ENCODE peak calls at places on chromosomes 12 and 14, in six cellular contexts. S is astrocyte of the spinal cord, X is GM23338, Z is choroid plexus epithelial cell, T is tibial nerve, R is HepG2. J is an unnamed sample.

GRCh38 chr14:55600784-55601561 is 21.0 kb downstream of the KTN1 start:
- DNase-seq in S (peak), R (no peak), T (no peak), X (no peak), Z (peak), J (no peak)

GRCh38 chr12:5650804-5651461 is 219.0 kb downstream of the NTF3 start:
- DNase-seq in T (no peak), X (no peak), Z (no peak), S (no peak), R (no peak), J (no peak)

GRCh38 chr14:37865719-37866549 is 270.5 kb downstream of the TTC6 start:
- DNase-seq in R (peak), X (no peak), Z (no peak), T (no peak), S (peak), J (no peak)

GRCh38 chr12:49921936-49922335 is 18.2 kb upstream of the FAIM2 start:
- DNase-seq in Z (no peak), R (no peak), T (no peak), X (no peak), S (no peak), J (no peak)

GRCh38 chr14:91315844-91316267 is 71.4 kb upstream of the GPR68 start:
- DNase-seq in Z (no peak), X (no peak), R (no peak), T (no peak), S (no peak), J (no peak)

GRCh38 chr14:71198681-71199080 is 291.4 kb downstream of the PCNX1 start:
- DNase-seq in Z (no peak), R (no peak), S (no peak), T (no peak), X (no peak), J (no peak)

GRCh38 chr14:54651649-54652048 is 84.7 kb downstream of the SAMD4A start:
- DNase-seq in R (no peak), T (no peak), S (no peak), Z (no peak), X (no peak), J (no peak)

GRCh38 chr14:68823434-68824206 is 30.8 kb upstream of the ZFP36L1 start:
- DNase-seq in S (no peak), Z (no peak), R (peak), X (no peak), T (no peak), J (no peak)

GRCh38 chr12:42156232-42156631 is 11.6 kb upstream of the GXYLT1 start:
- DNase-seq in S (no peak), R (no peak), T (no peak), X (no peak), Z (no peak), J (no peak)

GRCh38 chr12:51972849-51973273 is 21.4 kb downstream of the ACVR1B start:
- DNase-seq in Z (peak), T (no peak), S (peak), X (no peak), R (no peak), J (no peak)

GRCh38 chr12:48863296-48863695 is 2.4 kb downstream of the RND1 start:
- DNase-seq in R (no peak), X (no peak), T (no peak), Z (no peak), S (no peak), J (no peak)

GRCh38 chr14:33805593-33805992 is 145.3 kb downstream of the EGLN3 start:
- DNase-seq in Z (no peak), R (no peak), T (no peak), X (no peak), S (no peak), J (no peak)

GRCh38 chr12:92139634-92140555 is 5.8 kb downstream of the BTG1 start:
- DNase-seq in R (no peak), T (no peak), Z (no peak), X (peak), S (peak), J (no peak)

GRCh38 chr12:97194551-97194950 is 268.1 kb upstream of the RMST start:
- DNase-seq in R (no peak), S (no peak), X (no peak), T (no peak), Z (no peak), J (no peak)

GRCh38 chr12:9032202-9032964 is 43.0 kb downstream of the KLRG1 start:
- DNase-seq in X (no peak), T (no peak), Z (no peak), R (no peak), S (no peak), J (no peak)

GRCh38 chr12:107990325-107990724 is 138.8 kb upstream of the WSCD2 start:
- DNase-seq in Z (peak), R (peak), X (peak), S (no peak), T (no peak), J (no peak)

GRCh38 chr12:79326663-79327062 is 364.1 kb downstream of the PAWR start:
- DNase-seq in R (no peak), X (no peak), S (no peak), Z (no peak), T (no peak), J (no peak)

GRCh38 chr12:88784166-88784565 is 203.9 kb upstream of the KITLG start:
- DNase-seq in X (no peak), S (no peak), R (no peak), Z (peak), T (no peak), J (no peak)

GRCh38 chr12:53601296-53601847 is 24.8 kb downstream of the ATF7 start:
- DNase-seq in T (no peak), Z (no peak), X (no peak), S (no peak), R (no peak), J (no peak)

GRCh38 chr12:60235261-60235660 is 639.4 kb downstream of the SLC16A7 start:
- DNase-seq in Z (no peak), S (no peak), R (no peak), X (no peak), T (no peak), J (no peak)

GRCh38 chr12:123253606-123254459 is 17.8 kb downstream of the CDK2AP1 start:
- DNase-seq in Z (no peak), S (no peak), T (no peak), X (no peak), R (no peak), J (peak)

DNA sequence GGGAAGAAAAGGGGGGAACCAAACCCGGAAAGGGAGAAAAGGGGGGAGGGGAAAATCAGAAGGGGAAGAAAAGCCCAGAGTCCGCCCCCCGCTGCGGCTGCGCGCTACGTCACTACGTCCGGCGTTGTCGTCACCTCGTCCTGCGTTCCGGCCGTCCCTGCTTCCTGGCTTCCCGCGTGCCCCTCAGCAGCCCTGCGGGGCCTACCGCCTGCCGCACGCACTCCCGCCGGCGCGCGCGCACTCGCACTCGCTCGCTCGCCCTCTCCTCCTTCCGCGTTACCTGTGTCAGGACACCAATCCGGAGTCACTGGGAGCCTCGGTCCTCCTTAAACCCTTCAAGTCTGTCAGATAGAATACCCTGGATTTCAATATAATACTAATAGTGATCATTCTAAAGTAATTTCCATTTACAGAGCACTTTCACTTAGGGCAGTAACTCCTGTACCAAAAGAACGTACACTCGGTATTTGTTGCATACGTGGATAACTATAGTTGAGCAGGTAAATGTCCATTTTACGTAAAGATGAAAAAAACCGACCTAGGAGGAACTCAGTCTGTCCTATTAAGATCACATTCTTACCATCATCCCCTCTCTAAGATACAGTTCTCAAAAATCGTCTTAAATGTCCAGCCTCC is at the start of gene R3HDM2:
- DNase-seq in T (peak), S (peak), R (peak), Z (peak), X (peak), J (peak)
- TF ChIP-seq CTCF in T (no peak), S (no peak), R (peak), Z (no peak), X (no peak), J (no peak)

DNA sequence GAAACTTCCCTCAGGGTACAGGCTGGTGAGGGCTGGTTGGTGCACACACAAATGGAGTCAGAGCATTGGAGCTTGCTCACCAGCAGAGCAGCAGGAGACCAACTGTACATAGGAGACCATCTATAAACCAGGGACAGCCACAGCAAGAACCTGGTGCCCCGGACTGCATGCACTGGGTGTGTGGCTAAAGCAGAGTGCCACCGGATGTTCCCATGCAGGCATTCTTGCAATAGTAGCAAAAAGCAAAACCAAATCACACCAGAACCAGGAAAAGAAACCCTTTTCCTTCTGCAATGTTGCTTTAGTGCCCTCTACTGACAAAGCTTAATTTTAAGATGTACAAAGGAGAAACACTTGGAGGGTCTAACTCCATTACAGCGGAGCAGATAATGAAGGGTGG is 136.3 kb downstream of the MDGA2 start:
- DNase-seq in S (peak), Z (peak), X (peak), R (peak), T (no peak), J (no peak)
- TF ChIP-seq CTCF in S (peak), Z (peak), X (peak), R (peak), T (peak), J (peak)

GRCh38 chr12:119230804-119231203 is 52.1 kb downstream of the HSPB8 start:
- DNase-seq in Z (no peak), T (no peak), X (no peak), R (no peak), S (no peak), J (no peak)

GRCh38 chr12:119236372-119236771 is 57.6 kb downstream of the HSPB8 start:
- DNase-seq in S (no peak), R (no peak), X (peak), Z (no peak), T (no peak), J (no peak)

GRCh38 chr12:119239040-119239439 is 60.3 kb downstream of the HSPB8 start:
- DNase-seq in S (no peak), X (no peak), T (no peak), Z (no peak), R (no peak), J (no peak)

GRCh38 chr12:119231774-119232173 is 53.0 kb downstream of the HSPB8 start:
- DNase-seq in Z (no peak), X (no peak), R (no peak), T (no peak), S (no peak), J (no peak)

GRCh38 chr12:119235352-119235751 is 56.6 kb downstream of the HSPB8 start:
- DNase-seq in Z (no peak), X (peak), R (no peak), T (no peak), S (no peak), J (no peak)
- TF ChIP-seq CTCF in Z (no peak), X (peak), R (no peak), T (no peak), S (peak), J (peak)

GRCh38 chr14:75519826-75520692 is 2.2 kb upstream of the BATF start:
- DNase-seq in T (no peak), Z (peak), X (no peak), S (no peak), R (no peak), J (no peak)

GRCh38 chr14:75520852-75521251 is 1.4 kb upstream of the BATF start:
- DNase-seq in X (no peak), Z (no peak), T (no peak), R (no peak), S (no peak), J (no peak)

GRCh38 chr14:75519394-75519793 is 2.9 kb upstream of the BATF start:
- DNase-seq in X (no peak), S (no peak), R (no peak), T (no peak), Z (no peak), J (no peak)

GRCh38 chr14:75521415-75522199 is 662 bp upstream of the BATF start:
- DNase-seq in S (no peak), Z (no peak), R (peak), T (no peak), X (no peak), J (no peak)

GRCh38 chr14:75518625-75519024 is 3.6 kb upstream of the BATF start:
- DNase-seq in S (no peak), Z (peak), T (no peak), X (peak), R (peak), J (no peak)
- TF ChIP-seq CTCF in S (peak), Z (peak), T (no peak), X (peak), R (peak), J (peak)

DNA sequence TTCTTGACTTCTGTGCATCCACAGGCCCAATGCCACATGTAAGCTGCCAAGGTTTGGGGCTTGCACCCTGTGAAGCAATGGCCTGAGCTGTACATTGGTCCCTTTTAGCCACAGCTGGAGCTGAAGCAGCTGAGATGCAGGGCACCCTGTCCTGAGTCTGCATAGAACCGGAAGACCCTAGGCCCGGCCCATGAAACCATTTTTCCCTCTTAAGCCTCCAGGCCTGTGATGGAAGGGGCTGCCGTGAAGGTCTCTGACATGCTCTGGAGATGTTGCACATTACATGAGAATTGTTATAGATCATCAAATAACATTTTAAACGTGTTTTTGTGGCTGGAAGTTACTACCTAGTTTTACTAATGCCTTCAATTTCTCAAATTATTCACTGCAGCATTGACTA is 188.7 kb downstream of the RPAP3 start:
- DNase-seq in Z (no peak), T (no peak), X (no peak), S (no peak), R (no peak), J (no peak)
- TF ChIP-seq CTCF in Z (no peak), T (no peak), X (no peak), S (no peak), R (no peak), J (no peak)

GRCh38 chr12:101764393-101764792 is 25.1 kb upstream of the SYCP3 start:
- DNase-seq in R (no peak), T (no peak), Z (no peak), S (no peak), X (no peak), J (no peak)

GRCh38 chr12:101769865-101770264 is 30.6 kb upstream of the SYCP3 start:
- DNase-seq in R (no peak), X (no peak), T (no peak), S (no peak), Z (no peak), J (no peak)

GRCh38 chr12:101763246-101763931 is 24.1 kb upstream of the SYCP3 start:
- DNase-seq in Z (no peak), X (no peak), S (no peak), T (no peak), R (no peak), J (no peak)

GRCh38 chr12:101768781-101769180 is 29.5 kb upstream of the SYCP3 start:
- DNase-seq in R (peak), Z (no peak), S (no peak), T (no peak), X (no peak), J (no peak)

DNA sequence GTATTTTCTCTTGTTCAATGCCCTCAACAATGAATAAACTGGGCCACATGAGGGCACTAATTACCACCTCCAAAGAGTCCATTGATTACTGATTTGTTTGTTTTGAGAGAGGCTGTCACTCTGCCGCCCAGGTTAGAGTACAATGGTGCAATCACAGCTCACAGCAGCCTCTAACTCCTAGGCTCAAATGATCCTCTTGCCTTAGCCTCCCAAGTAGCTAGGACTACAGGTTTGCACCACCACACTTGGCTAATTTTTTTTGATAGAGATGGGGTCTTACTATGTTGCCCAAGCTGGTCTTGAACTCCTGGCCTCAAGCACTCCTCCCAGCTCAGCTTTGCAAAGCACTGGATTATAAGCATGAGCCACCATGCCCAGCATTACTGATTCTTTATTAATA is 28.3 kb upstream of the SYCP3 start:
- DNase-seq in R (no peak), Z (no peak), T (no peak), X (no peak), S (no peak), J (no peak)
- TF ChIP-seq CTCF in R (no peak), Z (no peak), T (no peak), X (peak), S (no peak), J (no peak)

GRCh38 chr14:64763801-64764511 is 59.7 kb downstream of the PLEKHG3 start:
- DNase-seq in S (peak), T (no peak), R (no peak), X (peak), Z (peak), J (no peak)
- TF ChIP-seq CTCF in S (no peak), T (peak), R (peak), X (peak), Z (peak), J (no peak)